ENCODE peak calls at places on chromosome 5, in four cellular contexts. F, Q, M and E are unnamed samples.

GRCh38 chr5:58188287-58188651 is 271.6 kb downstream of the PLK2 start:
- DNase-seq in F (peak; percentile 64), Q (peak; percentile 62), M (peak; percentile 29), E (peak; percentile 50)

GRCh38 chr5:67090040-67090439 is 106.6 kb downstream of the CD180 start:
- DNase-seq in F (no peak), Q (no peak), M (no peak), E (no peak)

GRCh38 chr5:81212211-81212687 is 20.9 kb upstream of the CKMT2 start:
- DNase-seq in F (no peak), Q (no peak), M (no peak), E (no peak)

GRCh38 chr5:174229640-174230350 is 184.3 kb downstream of the NSG2 start:
- DNase-seq in F (no peak), Q (no peak), M (peak; percentile 39), E (no peak)

GRCh38 chr5:149731617-149732400 is 1.7 kb downstream of the PPARGC1B start:
- DNase-seq in F (peak; percentile 80), Q (peak; percentile 78), M (peak; percentile 9), E (no peak)

GRCh38 chr5:127508644-127509373 is 8.6 kb upstream of the PRRC1 start:
- DNase-seq in F (no peak), Q (no peak), M (no peak), E (no peak)

GRCh38 chr5:32722957-32723356 is 11.8 kb downstream of the NPR3 start:
- DNase-seq in F (no peak), Q (no peak), M (no peak), E (no peak)

GRCh38 chr5:127849891-127850290 is 146.7 kb downstream of the CCDC192 start:
- DNase-seq in F (peak; percentile 76), Q (no peak), M (no peak), E (no peak)

GRCh38 chr5:145521066-145521465 is 314.1 kb downstream of the PRELID2 start:
- DNase-seq in F (no peak), Q (no peak), M (no peak), E (no peak)

GRCh38 chr5:38814879-38815278 is 30.9 kb upstream of the OSMR start:
- DNase-seq in F (no peak), Q (no peak), M (no peak), E (no peak)

GRCh38 chr5:91378683-91379601 is 4.2 kb downstream of the ARRDC3 start:
- DNase-seq in F (no peak), Q (no peak), M (no peak), E (no peak)

GRCh38 chr5:180830253-180831138 is 27.9 kb upstream of the MGAT1 start:
- DNase-seq in F (no peak), Q (peak; percentile 56), M (no peak), E (no peak)

GRCh38 chr5:39598641-39599248 is 174.0 kb upstream of the DAB2 start:
- DNase-seq in F (no peak), Q (no peak), M (no peak), E (no peak)

GRCh38 chr5:143016777-143017374 is 246.7 kb downstream of the ARHGAP26 start:
- DNase-seq in F (no peak), Q (peak; percentile 31), M (no peak), E (no peak)

GRCh38 chr5:142841511-142842255 is 71.5 kb downstream of the ARHGAP26 start:
- DNase-seq in F (no peak), Q (peak; percentile 55), M (no peak), E (peak; percentile 83)

GRCh38 chr5:150441813-150442698 is 7.5 kb downstream of the RPS14 start:
- DNase-seq in F (no peak), Q (no peak), M (no peak), E (no peak)

GRCh38 chr5:158538506-158539074 is 561.1 kb downstream of the EBF1 start:
- DNase-seq in F (no peak), Q (no peak), M (no peak), E (no peak)

GRCh38 chr5:148075529-148075928 is 11.7 kb downstream of the SPINK5 start:
- DNase-seq in F (no peak), Q (no peak), M (no peak), E (no peak)

GRCh38 chr5:59123595-59124561 is 541.0 kb downstream of the RAB3C start:
- DNase-seq in F (no peak), Q (no peak), M (no peak), E (no peak)

GRCh38 chr5:110846621-110847020 is 107.8 kb downstream of the SLC25A46 start:
- DNase-seq in F (no peak), Q (no peak), M (no peak), E (no peak)

GRCh38 chr5:148794729-148795590 is 31.5 kb upstream of the ADRB2 start:
- DNase-seq in F (no peak), Q (no peak), M (no peak), E (peak; percentile 36)

GRCh38 chr5:138985256-138985655 is 110.1 kb upstream of the LRRTM2 start:
- DNase-seq in F (no peak), Q (no peak), M (no peak), E (no peak)

GRCh38 chr5:74310967-74311930 is 329.3 kb downstream of the ENC1 start:
- DNase-seq in F (no peak), Q (no peak), M (no peak), E (no peak)